ENCODE peak calls at places on chromosome 10, in nine cellular contexts. Z is right cardiac atrium, J is cardiac muscle cell, W is HepG2, T is uterus, F is heart right ventricle, O is tibial nerve, N is vagina, S is adrenal gland. H is an unnamed sample.

GRCh38 chr10:69202332-69202731 is 17.8 kb upstream of the HKDC1 start:
- DNase-seq in Z (no peak), J (peak; percentile 63), W (no peak), T (no peak), F (no peak), O (no peak), N (no peak), S (no peak), H (no peak)

GRCh38 chr10:89351402-89352038 is 23.7 kb downstream of the IFIT3 start:
- DNase-seq in Z (no peak), J (peak; percentile 39), W (no peak), T (no peak), F (no peak), O (no peak), N (no peak), S (no peak), H (no peak)

GRCh38 chr10:107409517-107409916 is 245.0 kb upstream of the SORCS1 start:
- DNase-seq in Z (no peak), J (peak; percentile 33), W (no peak), T (no peak), F (no peak), O (no peak), N (no peak), S (no peak), H (no peak)

GRCh38 chr10:13831711-13832110 is 244.9 kb downstream of the PRPF18 start:
- DNase-seq in Z (no peak), J (peak; percentile 51), W (no peak), T (no peak), F (peak; percentile 20), O (no peak), N (no peak), S (no peak), H (no peak)

GRCh38 chr10:74529205-74529604 is 297.2 kb upstream of the KAT6B start:
- DNase-seq in Z (no peak), J (peak; percentile 25), W (no peak), T (no peak), F (no peak), O (no peak), N (no peak), S (no peak), H (no peak)

GRCh38 chr10:118927317-118927716 is 102.2 kb upstream of the NANOS1 start:
- DNase-seq in Z (no peak), J (peak; percentile 51), W (no peak), T (no peak), F (no peak), O (no peak), N (no peak), S (no peak), H (no peak)

GRCh38 chr10:112507988-112508387 is 61.0 kb downstream of the VTI1A start:
- DNase-seq in Z (no peak), J (no peak), W (no peak), T (no peak), F (no peak), O (no peak), N (no peak), S (no peak), H (no peak)

GRCh38 chr10:69359089-69360025 is 57.4 kb downstream of the TACR2 start:
- DNase-seq in Z (no peak), J (peak; percentile 77), W (no peak), T (no peak), F (no peak), O (no peak), N (no peak), S (no peak), H (no peak)

GRCh38 chr10:43108951-43109350 is 29.3 kb upstream of the CSGALNACT2 start:
- DNase-seq in Z (no peak), J (no peak), W (no peak), T (no peak), F (no peak), O (no peak), N (no peak), S (no peak), H (peak; percentile 1)

GRCh38 chr10:101838416-101838970 is 5.1 kb downstream of the KCNIP2 start:
- DNase-seq in Z (no peak), J (no peak), W (no peak), T (no peak), F (no peak), O (no peak), N (no peak), S (no peak), H (no peak)

GRCh38 chr10:96512524-96512991 is 1.2 kb downstream of the TLL2 start:
- DNase-seq in Z (peak; percentile 25), J (peak; percentile 26), W (no peak), T (no peak), F (peak; percentile 29), O (no peak), N (no peak), S (peak; percentile 20), H (peak; percentile 29)

GRCh38 chr10:83083866-83084265 is 1055.4 kb upstream of the GHITM start:
- DNase-seq in Z (no peak), J (no peak), W (no peak), T (no peak), F (no peak), O (no peak), N (no peak), S (no peak), H (no peak)

GRCh38 chr10:91796332-91797076 is 1.7 kb upstream of the TNKS2 start:
- DNase-seq in Z (peak; percentile 20), J (peak; percentile 6), W (peak; percentile 4), T (peak; percentile 48), F (peak; percentile 11), O (no peak), N (no peak), S (peak; percentile 31), H (peak; percentile 32)

GRCh38 chr10:133004991-133005390 is 62.6 kb upstream of the CFAP46 start:
- DNase-seq in Z (peak; percentile 5), J (no peak), W (no peak), T (no peak), F (no peak), O (no peak), N (no peak), S (no peak), H (no peak)

GRCh38 chr10:133001114-133001513 is 58.7 kb upstream of the CFAP46 start:
- DNase-seq in Z (no peak), J (no peak), W (no peak), T (no peak), F (no peak), O (no peak), N (no peak), S (no peak), H (no peak)

GRCh38 chr10:133004478-133004877 is 62.1 kb upstream of the CFAP46 start:
- DNase-seq in Z (no peak), J (no peak), W (no peak), T (no peak), F (no peak), O (no peak), N (no peak), S (no peak), H (no peak)

GRCh38 chr10:133002685-133003084 is 60.3 kb upstream of the CFAP46 start:
- DNase-seq in Z (no peak), J (no peak), W (no peak), T (no peak), F (no peak), O (no peak), N (no peak), S (no peak), H (no peak)

GRCh38 chr10:133003195-133003594 is 60.8 kb upstream of the CFAP46 start:
- DNase-seq in Z (no peak), J (no peak), W (no peak), T (no peak), F (no peak), O (no peak), N (no peak), S (no peak), H (no peak)
- H3K4me1 ChIP-seq in Z (no peaks in the 10 kb centered on the region), J (peaks cover 6% of the 10 kb centered on the region), W (no peaks in the 10 kb centered on the region), T (no peaks in the 10 kb centered on the region), F (no peaks in the 10 kb centered on the region), O (no peaks in the 10 kb centered on the region), N (no peaks in the 10 kb centered on the region), S (no peaks in the 10 kb centered on the region), H (no peaks in the 10 kb centered on the region)

GRCh38 chr10:123642697-123643096 is 23.5 kb upstream of the GPR26 start:
- DNase-seq in Z (no peak), J (no peak), W (peak; percentile 44), T (no peak), F (no peak), O (no peak), N (peak; percentile 67), S (no peak), H (no peak)
- H3K9me3 ChIP-seq in Z (no peaks in the 10 kb centered on the region), J (no peaks in the 10 kb centered on the region), W (no peaks in the 10 kb centered on the region), T (no peaks in the 10 kb centered on the region), F (no peaks in the 10 kb centered on the region), O (no peaks in the 10 kb centered on the region), N (no peaks in the 10 kb centered on the region), S (no peaks in the 10 kb centered on the region), H (no peaks in the 10 kb centered on the region)

GRCh38 chr10:99766282-99766681 is 16.2 kb upstream of the ABCC2 start:
- DNase-seq in Z (no peak), J (no peak), W (no peak), T (no peak), F (no peak), O (no peak), N (no peak), S (no peak), H (no peak)
- H3K4me3 ChIP-seq in Z (no peak overlapping the region), J (no peak overlapping the region), W (no peak overlapping the region), T (no peak overlapping the region), F (no peak overlapping the region), O (no peak overlapping the region), N (no peak overlapping the region), S (no peak overlapping the region), H (no peak overlapping the region)

GRCh38 chr10:114540191-114540590 is 117.9 kb downstream of the ABLIM1 start:
- DNase-seq in Z (no peak), J (no peak), W (no peak), T (no peak), F (no peak), O (no peak), N (no peak), S (no peak), H (no peak)

GRCh38 chr10:114542373-114542772 is 115.7 kb downstream of the ABLIM1 start:
- DNase-seq in Z (no peak), J (no peak), W (no peak), T (no peak), F (no peak), O (no peak), N (no peak), S (no peak), H (no peak)

GRCh38 chr10:114539623-114540022 is 118.5 kb downstream of the ABLIM1 start:
- DNase-seq in Z (no peak), J (no peak), W (no peak), T (no peak), F (no peak), O (no peak), N (no peak), S (no peak), H (no peak)

GRCh38 chr10:114543456-114543855 is 114.6 kb downstream of the ABLIM1 start:
- DNase-seq in Z (no peak), J (no peak), W (no peak), T (no peak), F (no peak), O (no peak), N (no peak), S (no peak), H (no peak)

GRCh38 chr10:114541081-114541833 is 116.8 kb downstream of the ABLIM1 start:
- DNase-seq in Z (peak; percentile 82), J (peak; percentile 81), W (no peak), T (peak; percentile 87), F (peak; percentile 80), O (peak; percentile 82), N (no peak), S (peak; percentile 86), H (peak; percentile 62)
- H3K4me1 ChIP-seq in Z (peaks cover 20% of the 10 kb centered on the region), J (peaks cover 4% of the 10 kb centered on the region), W (peaks cover 13% of the 10 kb centered on the region), T (no peaks in the 10 kb centered on the region), F (peaks cover 82% of the 10 kb centered on the region), O (peaks cover 19% of the 10 kb centered on the region), N (peaks cover 41% of the 10 kb centered on the region), S (peaks cover 10% of the 10 kb centered on the region), H (peaks cover 85% of the 10 kb centered on the region)